ENCODE peak calls at places on chromosomes 11 and 22, in four cellular contexts. K, N, D and B are unnamed samples.

GRCh38 chr11:32224580-32224979 is 133.7 kb downstream of the RCN1 start:
- DNase-seq in N (no peak), K (no peak), D (no peak), B (no peak)

GRCh38 chr11:6438979-6439571 is 1.7 kb downstream of the HPX start:
- DNase-seq in D (peak), K (peak), N (no peak), B (no peak)

GRCh38 chr22:19039796-19040580 is 82.2 kb downstream of the DGCR2 start:
- DNase-seq in K (no peak), D (no peak), N (no peak), B (peak)

GRCh38 chr22:32482708-32483107 is 8.1 kb downstream of the FBXO7 start:
- DNase-seq in K (no peak), D (no peak), N (no peak), B (no peak)

GRCh38 chr11:128448981-128449713 is 138.2 kb downstream of the ETS1 start:
- DNase-seq in K (no peak), N (no peak), D (no peak), B (no peak)

GRCh38 chr11:16815047-16815767 is 76.8 kb downstream of the C11orf58 start:
- DNase-seq in N (peak), K (peak), D (no peak), B (peak)

GRCh38 chr11:13297917-13298356 is 20.3 kb downstream of the BMAL1 start:
- DNase-seq in D (no peak), K (no peak), N (no peak), B (peak)

GRCh38 chr11:44709966-44710365 is 16.8 kb upstream of the TSPAN18 start:
- DNase-seq in D (no peak), N (no peak), K (no peak), B (peak)

GRCh38 chr11:119520966-119521365 is 98.0 kb upstream of the THY1 start:
- DNase-seq in N (no peak), K (no peak), D (no peak), B (no peak)

GRCh38 chr11:106088896-106089295 is 11.4 kb downstream of the AASDHPPT start:
- DNase-seq in K (no peak), N (no peak), D (no peak), B (no peak)

GRCh38 chr11:110251837-110252236 is 44.6 kb downstream of the RDX start:
- DNase-seq in D (peak), N (no peak), K (no peak), B (no peak)

GRCh38 chr11:35104655-35105054 is 34.3 kb upstream of the CD44 start:
- DNase-seq in D (no peak), K (no peak), N (no peak), B (no peak)

GRCh38 chr11:96567193-96567592 is 177.4 kb downstream of the JRKL start:
- DNase-seq in D (no peak), N (no peak), K (no peak), B (no peak)

GRCh38 chr11:134905966-134906955 is 494.2 kb upstream of the B3GAT1 start:
- DNase-seq in K (no peak), N (no peak), D (no peak), B (no peak)

GRCh38 chr22:28369849-28370248 is 309.8 kb downstream of the TTC28 start:
- DNase-seq in K (peak), D (no peak), N (no peak), B (no peak)

GRCh38 chr11:1830119-1830499 is 4.7 kb upstream of the SYT8 start:
- DNase-seq in N (no peak), K (no peak), D (no peak), B (no peak)

GRCh38 chr22:36405221-36405631 is 17.5 kb upstream of the MYH9 start:
- DNase-seq in D (no peak), K (no peak), N (no peak), B (no peak)

GRCh38 chr11:3206128-3206921 is 12.3 kb downstream of the MRGPRG start:
- DNase-seq in K (no peak), D (no peak), N (no peak), B (peak)

GRCh38 chr11:417652-418342 is 3.0 kb upstream of the SIGIRR start:
- DNase-seq in N (no peak), D (no peak), K (peak), B (peak)

GRCh38 chr11:47071871-47072270 is 104.8 kb downstream of the ARFGAP2 start:
- DNase-seq in D (no peak), N (no peak), K (no peak), B (no peak)

GRCh38 chr22:32080904-32081303 is 37.8 kb downstream of the SLC5A1 start:
- DNase-seq in N (no peak), D (peak), K (peak), B (no peak)

GRCh38 chr11:107858217-107859070 is at the start of gene SLC35F2:
- DNase-seq in D (peak), K (peak), N (peak), B (peak)

GRCh38 chr11:116651757-116652237 is 121.0 kb downstream of the BUD13 start:
- DNase-seq in D (no peak), K (no peak), N (no peak), B (no peak)

GRCh38 chr11:16114978-16115871 is 241.1 kb downstream of the SOX6 start:
- DNase-seq in D (no peak), K (no peak), N (no peak), B (no peak)

GRCh38 chr22:20395181-20395896 is 1.4 kb downstream of the ZNF74 start:
- DNase-seq in K (no peak), N (no peak), D (no peak), B (no peak)

GRCh38 chr22:30423296-30423958 is 2.1 kb upstream of the MTFP1 start:
- DNase-seq in K (peak), N (no peak), D (no peak), B (peak)

GRCh38 chr11:10538924-10539323 is 2.1 kb downstream of the RNF141 start:
- DNase-seq in N (no peak), D (no peak), K (no peak), B (no peak)

GRCh38 chr11:120197254-120197891 is 13.5 kb upstream of the OAF start:
- DNase-seq in D (no peak), K (peak), N (no peak), B (peak)

GRCh38 chr11:130110325-130111108 is 40.8 kb downstream of the APLP2 start:
- DNase-seq in N (no peak), K (no peak), D (no peak), B (no peak)

GRCh38 chr22:23856721-23857605 is 712 bp upstream of the SLC2A11 start:
- DNase-seq in K (peak), N (peak), D (no peak), B (peak)

GRCh38 chr11:111765320-111765983 is 737 bp downstream of the PPP2R1B start:
- DNase-seq in K (no peak), D (no peak), N (no peak), B (no peak)
- TF ChIP-seq POLR2A in K (no peak), D (no peak), N (no peak), B (no peak)

GRCh38 chr11:8873966-8874365 is 37.0 kb upstream of the AKIP1 start:
- DNase-seq in K (no peak), D (no peak), N (no peak), B (no peak)

GRCh38 chr11:8872017-8872416 is 39.0 kb upstream of the AKIP1 start:
- DNase-seq in D (no peak), K (no peak), N (no peak), B (no peak)

GRCh38 chr11:8867856-8868705 is 42.9 kb upstream of the AKIP1 start:
- DNase-seq in D (no peak), K (no peak), N (no peak), B (no peak)

GRCh38 chr11:8871283-8871775 is 39.7 kb upstream of the AKIP1 start:
- DNase-seq in N (peak), D (peak), K (peak), B (no peak)

DNA sequence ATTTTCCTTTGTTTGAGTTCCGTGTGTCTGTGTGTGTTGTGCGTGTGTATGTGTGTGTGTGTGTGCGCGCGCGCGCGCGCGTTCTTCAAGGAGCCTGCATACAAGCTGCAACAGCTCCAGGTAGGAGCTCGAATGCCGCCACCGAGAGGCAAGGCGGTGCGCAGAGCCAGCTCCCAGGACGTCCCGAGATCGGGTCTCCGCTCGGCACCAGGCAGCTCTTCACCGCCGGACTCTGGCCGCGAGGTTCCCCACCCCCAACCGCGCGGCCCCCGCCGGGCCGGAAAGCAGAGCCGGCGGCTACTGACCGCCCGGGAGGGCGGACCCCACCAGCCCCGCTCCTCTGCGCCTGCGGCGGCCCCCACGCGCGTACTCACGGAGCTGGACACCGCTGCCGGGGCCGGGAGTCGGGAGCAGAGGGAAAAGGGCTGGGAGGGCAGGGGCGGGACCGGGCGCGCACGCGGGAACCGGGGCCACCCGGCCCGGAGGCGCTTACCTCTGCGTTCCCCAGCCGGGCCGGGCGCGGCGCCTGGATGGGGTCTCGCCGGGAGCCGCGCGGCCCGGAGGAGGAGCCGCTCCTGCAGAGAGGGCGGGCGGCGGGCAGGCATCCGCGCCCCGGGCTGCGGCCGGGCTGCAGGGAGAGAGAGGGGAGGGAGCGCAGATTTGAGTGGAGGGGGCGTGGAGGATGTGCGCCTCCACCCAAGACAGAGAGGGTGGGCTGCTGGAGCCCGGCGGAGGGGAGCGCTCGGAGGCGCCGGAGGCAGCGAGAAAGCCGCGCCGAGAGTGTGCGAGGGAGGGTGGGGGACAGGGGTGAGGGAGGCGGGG is 40.3 kb upstream of the AKIP1 start:
- DNase-seq in K (peak), D (peak), N (peak), B (peak)
- TF ChIP-seq POLR2A in K (peak), D (no peak), N (no peak), B (no peak)

DNA sequence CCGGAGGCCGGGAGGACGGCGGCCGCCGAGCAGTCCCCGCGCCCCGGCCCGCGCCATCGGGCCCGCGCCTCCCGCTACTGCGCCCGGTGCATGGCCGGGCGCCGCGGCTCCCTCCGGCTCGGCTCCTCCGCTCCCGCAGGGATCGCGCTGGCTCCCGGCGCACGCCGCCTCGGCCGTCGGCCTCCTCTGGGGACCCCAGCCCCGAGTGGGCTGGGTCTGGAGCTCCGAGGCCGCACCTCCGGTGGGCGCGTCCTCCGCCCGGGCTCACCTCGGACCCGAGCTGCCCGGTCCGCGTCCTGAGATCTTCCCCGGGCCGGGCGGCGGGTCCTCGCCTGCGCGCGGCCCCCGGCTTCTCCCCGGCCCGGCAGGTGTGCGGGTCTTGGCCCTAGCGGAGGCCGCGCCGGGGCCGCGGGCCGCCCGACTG is 251 bp downstream of the SHISA8 start:
- DNase-seq in K (no peak), N (no peak), D (no peak), B (peak)
- TF ChIP-seq POLR2A in K (no peak), N (no peak), D (peak), B (no peak)

DNA sequence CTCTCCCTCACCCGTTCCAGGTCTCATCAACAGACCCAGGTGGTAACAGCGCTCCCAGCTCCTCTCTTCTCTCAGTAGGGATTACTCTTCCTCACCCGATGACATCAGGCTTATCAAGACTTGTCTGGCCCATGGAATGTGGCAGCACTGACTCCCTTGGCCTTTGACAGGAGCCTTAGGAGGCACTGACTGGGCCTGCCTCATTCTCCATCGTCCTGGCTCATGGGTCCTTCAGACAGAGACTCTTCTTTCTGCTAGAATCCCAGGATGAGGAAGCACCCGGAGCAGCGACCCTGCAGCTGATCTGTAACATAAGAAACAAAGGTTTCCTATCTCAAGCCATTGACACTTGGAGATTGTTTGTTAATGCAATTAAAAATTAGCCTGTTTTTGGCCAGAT is 1063.6 kb downstream of the TBC1D22A start:
- DNase-seq in K (no peak), N (no peak), D (no peak), B (no peak)
- TF ChIP-seq POLR2A in K (no peak), N (no peak), D (no peak), B (no peak)

GRCh38 chr22:26577081-26577480 is 12.9 kb downstream of the TPST2 start:
- DNase-seq in N (no peak), K (no peak), D (no peak), B (peak)

GRCh38 chr22:26580240-26580962 is 9.5 kb downstream of the TPST2 start:
- DNase-seq in K (no peak), N (no peak), D (no peak), B (peak)

GRCh38 chr22:26581769-26582168 is 8.2 kb downstream of the TPST2 start:
- DNase-seq in N (no peak), D (no peak), K (no peak), B (peak)

GRCh38 chr22:26581026-26581425 is 8.9 kb downstream of the TPST2 start:
- DNase-seq in N (no peak), D (no peak), K (no peak), B (peak)

GRCh38 chr22:26579331-26579886 is 10.5 kb downstream of the TPST2 start:
- DNase-seq in D (no peak), K (peak), N (no peak), B (peak)
- TF ChIP-seq POLR2A in D (no peak), K (no peak), N (no peak), B (no peak)

GRCh38 chr22:44025171-44026065 is 1.3 kb downstream of the PARVB start:
- DNase-seq in N (no peak), D (no peak), K (peak), B (peak)

GRCh38 chr22:44026066-44026629 is 2.0 kb downstream of the PARVB start:
- DNase-seq in K (no peak), N (no peak), D (no peak), B (peak)

GRCh38 chr22:44024288-44024908 is at the start of gene PARVB:
- DNase-seq in N (peak), K (peak), D (no peak), B (peak)

GRCh38 chr22:44020981-44021380 is 3.1 kb upstream of the PARVB start:
- DNase-seq in D (no peak), K (no peak), N (no peak), B (no peak)

DNA sequence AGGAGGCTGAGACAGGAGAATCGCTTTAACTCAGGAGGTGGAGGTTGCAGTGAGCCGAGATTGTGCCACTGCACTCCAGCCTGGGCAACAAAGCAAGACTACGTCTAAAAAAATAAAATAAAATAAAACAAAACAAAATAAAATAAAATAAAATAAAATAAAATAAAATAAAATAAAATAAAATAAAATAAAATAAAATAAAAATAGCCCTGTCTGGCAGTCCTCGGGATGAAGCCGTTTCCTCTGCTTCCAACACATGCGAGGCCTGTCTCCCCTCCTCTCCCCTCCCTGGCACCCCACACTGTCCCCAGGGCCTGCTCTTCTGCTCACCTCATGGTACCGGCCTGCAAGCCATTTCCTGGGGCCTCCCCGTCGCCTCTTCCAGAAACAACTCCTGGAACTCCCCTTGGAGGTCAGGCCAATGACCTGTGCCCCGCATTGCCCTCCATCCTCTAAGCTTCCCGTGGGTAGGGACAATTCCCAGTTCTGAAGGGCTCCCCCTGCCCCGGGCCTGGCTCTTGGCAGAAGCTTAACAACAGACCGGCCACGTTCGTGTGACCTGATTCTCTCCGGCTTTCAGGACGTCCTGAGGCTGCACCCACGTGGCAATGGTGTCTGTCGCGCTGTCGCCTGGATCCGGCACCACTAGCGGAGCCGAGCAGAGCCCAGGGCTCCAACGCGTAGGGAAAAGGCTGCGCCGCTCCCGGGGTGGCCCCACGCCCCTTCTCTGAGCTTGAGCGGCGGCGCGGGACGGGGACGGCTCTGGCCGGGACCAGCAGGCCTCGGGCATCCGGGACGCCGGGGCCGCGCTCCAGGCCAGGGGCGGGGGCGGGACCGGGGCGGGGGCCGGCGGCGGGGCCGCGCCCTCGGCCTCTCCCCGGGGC is 456 bp upstream of the PARVB start:
- DNase-seq in N (peak), K (peak), D (no peak), B (peak)
- TF ChIP-seq POLR2A in N (peak), K (peak), D (no peak), B (no peak)

GRCh38 chr11:57426439-57426753 is 525 bp downstream of the SLC43A3 start:
- DNase-seq in D (no peak), N (no peak), K (no peak), B (no peak)

GRCh38 chr11:57424137-57424801 is 2.7 kb downstream of the SLC43A3 start:
- DNase-seq in N (no peak), K (no peak), D (no peak), B (no peak)

GRCh38 chr11:57426754-57427691 is at the start of gene SLC43A3:
- DNase-seq in N (peak), K (peak), D (no peak), B (peak)

GRCh38 chr11:57424802-57425564 is 1.9 kb downstream of the SLC43A3 start:
- DNase-seq in D (no peak), K (peak), N (peak), B (peak)

GRCh38 chr11:57425565-57426438 is 1.1 kb downstream of the SLC43A3 start:
- DNase-seq in D (no peak), N (peak), K (peak), B (peak)
- TF ChIP-seq POLR2A in D (no peak), N (no peak), K (no peak), B (no peak)

DNA sequence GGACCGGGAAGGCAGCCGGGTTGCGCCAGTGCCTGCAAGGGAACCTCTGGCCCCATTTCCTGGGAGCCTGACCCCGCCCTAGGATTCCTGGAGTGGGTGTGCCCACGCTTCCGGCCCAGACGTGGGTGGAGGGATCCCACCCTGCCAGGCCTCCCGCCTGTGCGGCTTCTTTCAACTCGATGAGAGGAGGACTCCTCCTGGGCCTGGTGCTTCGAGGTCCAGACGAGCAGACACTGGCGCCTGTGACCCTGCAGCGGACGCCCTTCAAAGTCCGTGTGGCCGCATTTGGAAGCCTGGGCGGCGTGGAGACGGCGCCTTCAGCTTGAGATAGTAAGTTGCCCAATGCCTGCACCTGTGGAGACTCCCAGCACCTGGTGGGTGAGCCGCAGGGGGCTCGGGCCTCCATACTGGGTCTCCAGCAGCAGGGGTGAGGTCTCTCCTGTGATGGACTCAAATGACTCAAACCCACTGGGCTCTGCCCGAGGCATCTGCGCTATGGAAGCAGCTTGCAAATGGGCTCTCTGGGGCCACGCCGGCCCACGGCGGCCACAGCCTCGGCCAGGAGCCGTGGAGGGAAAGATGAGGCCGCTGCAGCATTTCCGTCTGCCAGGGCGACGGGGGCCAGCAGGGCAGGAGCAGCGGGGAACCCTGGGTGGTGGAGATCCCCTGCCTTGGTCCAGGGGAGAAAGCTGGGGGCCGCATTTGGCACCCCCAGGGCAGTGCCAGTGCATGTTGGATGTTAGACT is 64.3 kb upstream of the PPARA start:
- DNase-seq in K (peak), N (peak), D (peak), B (peak)
- TF ChIP-seq POLR2A in K (no peak), N (no peak), D (no peak), B (no peak)